ENCODE peak calls at places on chromosomes 3 and 15, in five cellular contexts. R is activated B cell treated with CpG ODN at 0.5 μM for 24 hours, N is lower lobe of right lung, W is uterus, C is dorsolateral prefrontal cortex. O is an unnamed sample.

GRCh38 chr15:75928680-75929608 is 25.3 kb downstream of the FBXO22 start:
- DNase-seq in R (no peak), N (no peak), W (no peak), C (no peak), O (no peak)

GRCh38 chr3:123522666-123523412 is 62.0 kb downstream of the HACD2 start:
- DNase-seq in R (no peak), N (no peak), W (no peak), C (no peak), O (no peak)

GRCh38 chr3:179589143-179589542 is 15.3 kb downstream of the MRPL47 start:
- DNase-seq in R (no peak), N (no peak), W (no peak), C (no peak), O (no peak)

GRCh38 chr15:48962662-48963523 is 826 bp downstream of the SHC4 start:
- DNase-seq in R (no peak), N (no peak), W (no peak), C (no peak), O (no peak)

GRCh38 chr3:61985020-61985419 is 388.3 kb downstream of the FEZF2 start:
- DNase-seq in R (no peak), N (no peak), W (no peak), C (no peak), O (no peak)

GRCh38 chr3:39216176-39216790 is 23.9 kb upstream of the XIRP1 start:
- DNase-seq in R (no peak), N (no peak), W (no peak), C (no peak), O (no peak)

GRCh38 chr3:146152841-146153240 is 8.1 kb downstream of the PLOD2 start:
- DNase-seq in R (no peak), N (no peak), W (no peak), C (no peak), O (no peak)

GRCh38 chr3:27685474-27685873 is 36.6 kb downstream of the EOMES start:
- DNase-seq in R (no peak), N (no peak), W (no peak), C (no peak), O (no peak)

GRCh38 chr3:178558637-178559036 is 22.4 kb downstream of the KCNMB2 start:
- DNase-seq in R (no peak), N (no peak), W (no peak), C (no peak), O (no peak)

GRCh38 chr3:188404124-188404523 is 250.2 kb downstream of the LPP start:
- DNase-seq in R (no peak), N (no peak), W (no peak), C (no peak), O (no peak)

GRCh38 chr15:38660726-38661125 is 96.1 kb upstream of the RASGRP1 start:
- DNase-seq in R (no peak), N (no peak), W (no peak), C (no peak), O (no peak)

GRCh38 chr3:24315342-24315741 is 179.3 kb downstream of the THRB start:
- DNase-seq in R (no peak), N (no peak), W (no peak), C (no peak), O (no peak)

GRCh38 chr15:33561407-33561806 is 250.6 kb downstream of the RYR3 start:
- DNase-seq in R (no peak), N (no peak), W (no peak), C (no peak), O (no peak)

GRCh38 chr3:16587047-16587702 is 18.0 kb downstream of the DAZL start:
- DNase-seq in R (no peak), N (no peak), W (no peak), C (no peak), O (no peak)

DNA sequence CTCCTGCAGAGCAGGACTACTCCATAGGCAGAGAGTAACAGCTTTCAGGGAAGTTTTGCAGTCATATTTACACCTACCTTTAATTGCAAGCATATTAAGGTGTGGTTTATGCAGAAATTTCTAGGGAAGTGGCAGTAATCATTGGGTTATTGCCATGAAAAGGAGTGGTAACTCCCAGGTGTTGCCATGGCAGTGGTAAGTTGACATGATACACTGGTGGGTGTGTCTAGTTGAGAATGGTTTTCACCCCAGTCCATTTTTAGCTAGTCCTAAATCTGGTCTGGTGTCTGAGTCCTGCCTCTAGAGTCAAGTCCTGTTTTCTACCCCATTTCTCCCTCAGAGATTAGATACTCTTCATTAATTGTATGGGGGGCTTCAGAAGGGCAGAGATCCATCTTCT is 128.4 kb upstream of the GMNC start:
- DNase-seq in R (no peak), N (no peak), W (no peak), C (no peak), O (no peak)
- TF ChIP-seq CTCF in R (no peak), N (no peak), W (no peak), C (no peak), O (no peak)

GRCh38 chr3:101253429-101253828 is 66.9 kb downstream of the IMPG2 start:
- DNase-seq in R (no peak), N (no peak), W (no peak), C (no peak), O (no peak)
- TF ChIP-seq CTCF in R (no peak), N (no peak), W (no peak), C (no peak), O (no peak)

DNA sequence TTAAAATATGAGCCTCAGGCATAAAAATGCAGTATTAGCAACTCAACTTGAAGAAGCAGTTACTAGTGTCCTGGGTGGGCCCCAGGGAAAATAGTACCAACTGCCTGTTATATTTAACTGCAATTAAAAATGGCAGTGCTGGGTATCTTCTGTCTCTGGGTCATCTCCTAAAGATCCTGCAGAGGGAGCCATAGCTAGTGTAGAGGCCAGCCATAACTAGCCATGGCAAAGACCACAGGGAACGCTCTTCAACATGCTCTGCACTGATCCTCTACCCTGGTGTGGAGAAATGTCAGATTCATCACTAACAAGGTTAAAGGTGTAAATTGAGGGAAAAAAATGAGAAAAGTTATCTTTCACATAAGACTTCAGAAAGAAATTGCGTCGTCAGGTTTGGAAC is 181.3 kb downstream of the SNRPN start:
- DNase-seq in R (no peak), N (no peak), W (no peak), C (no peak), O (no peak)
- TF ChIP-seq CTCF in R (no peak), N (no peak), W (no peak), C (no peak), O (peak)

DNA sequence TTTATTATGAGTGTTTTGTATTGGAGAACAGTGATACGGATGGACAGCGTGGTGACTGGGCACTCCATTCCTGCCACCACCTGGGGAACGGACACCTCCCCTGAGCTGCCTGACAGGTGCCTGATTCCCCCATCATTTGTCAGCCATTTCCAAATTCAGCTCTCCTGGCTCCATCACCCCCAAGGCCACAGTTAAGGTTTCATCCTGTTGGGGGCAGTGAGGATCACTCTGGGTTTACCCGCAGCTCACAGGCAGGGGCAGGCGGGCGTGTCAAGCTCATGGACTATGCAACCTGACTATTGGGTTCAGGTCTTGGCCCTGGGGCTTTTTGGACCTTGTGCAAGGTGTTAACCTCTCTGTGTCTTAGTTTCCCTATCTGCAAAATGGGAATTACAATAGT is 76.3 kb downstream of the RAB11A start:
- DNase-seq in R (no peak), N (no peak), W (no peak), C (no peak), O (no peak)
- TF ChIP-seq CTCF in R (no peak), N (no peak), W (no peak), C (no peak), O (no peak)

GRCh38 chr3:58776231-58776630 is 109.7 kb upstream of the FAM3D start:
- DNase-seq in R (no peak), N (no peak), W (no peak), C (no peak), O (no peak)
- TF ChIP-seq CTCF in R (no peak), N (no peak), W (no peak), C (no peak), O (peak)

DNA sequence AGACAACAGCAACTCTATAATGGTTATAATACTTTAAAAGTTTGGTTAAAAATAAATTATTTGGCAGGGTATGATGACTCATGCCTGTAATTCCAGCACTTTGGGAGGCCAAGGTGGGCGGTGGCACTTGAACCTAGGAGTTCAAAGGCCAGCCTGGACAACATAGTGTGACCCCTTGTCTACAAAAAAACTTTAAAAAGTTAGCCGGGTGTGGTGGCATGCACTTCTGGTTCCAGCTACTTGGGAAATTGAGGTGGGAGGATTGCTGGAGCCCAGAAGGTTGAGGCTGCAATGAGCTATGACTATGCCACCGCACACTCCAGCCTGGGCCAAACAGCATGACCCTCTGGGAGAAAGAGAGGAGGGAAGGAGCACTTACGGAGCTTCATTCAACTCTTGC is 7.7 kb upstream of the TRPC1 start:
- DNase-seq in R (no peak), N (no peak), W (no peak), C (no peak), O (no peak)
- TF ChIP-seq CTCF in R (no peak), N (no peak), W (no peak), C (no peak), O (no peak)

GRCh38 chr3:194224937-194225422 is 89.0 kb downstream of the HES1 start:
- DNase-seq in R (no peak), N (no peak), W (no peak), C (no peak), O (no peak)

GRCh38 chr3:194224536-194224935 is 88.6 kb downstream of the HES1 start:
- DNase-seq in R (no peak), N (no peak), W (no peak), C (no peak), O (no peak)

GRCh38 chr3:194220776-194221735 is 85.1 kb downstream of the HES1 start:
- DNase-seq in R (no peak), N (no peak), W (no peak), C (no peak), O (no peak)

GRCh38 chr3:194223951-194224350 is 88.0 kb downstream of the HES1 start:
- DNase-seq in R (no peak), N (no peak), W (no peak), C (no peak), O (no peak)

DNA sequence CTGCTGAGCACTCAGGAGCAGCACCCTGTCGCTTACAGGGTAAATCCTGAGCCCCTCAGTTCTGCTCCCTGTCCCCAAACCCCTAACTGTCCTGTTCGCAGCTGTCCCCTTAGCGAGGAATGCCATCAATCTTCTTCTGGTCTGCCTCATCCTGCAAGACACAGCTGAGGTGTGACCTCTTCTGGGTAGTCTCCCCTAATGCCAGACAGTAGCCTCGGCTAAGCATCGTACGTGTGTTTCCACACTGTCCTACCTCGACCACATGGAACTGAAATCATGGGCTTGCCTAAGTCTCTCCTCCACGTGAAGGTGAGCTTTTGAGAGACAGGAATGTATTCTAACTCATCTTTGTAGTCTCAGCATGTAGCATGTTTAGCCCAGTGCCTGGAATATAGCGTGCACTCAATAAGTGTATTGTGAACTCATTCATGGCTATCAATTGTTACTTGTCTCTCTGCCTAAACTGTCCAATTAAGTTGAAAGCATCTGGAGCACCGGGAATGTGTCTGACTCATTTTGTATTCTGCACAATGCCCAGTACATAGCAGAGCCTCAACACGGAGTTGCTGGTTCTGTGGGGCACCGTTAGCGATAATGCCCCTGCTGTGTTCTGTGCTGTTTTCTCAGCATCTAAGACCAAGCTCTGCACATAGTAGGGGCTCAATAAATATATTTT is 90.2 kb downstream of the HES1 start:
- DNase-seq in R (no peak), N (no peak), W (no peak), C (no peak), O (no peak)
- TF ChIP-seq CTCF in R (no peak), N (no peak), W (no peak), C (no peak), O (no peak)

GRCh38 chr15:35206060-35206675 is 121.1 kb upstream of the NANOGP8 start:
- DNase-seq in R (no peak), N (no peak), W (no peak), C (no peak), O (no peak)
- TF ChIP-seq CTCF in R (no peak), N (peak), W (no peak), C (no peak), O (peak)

DNA sequence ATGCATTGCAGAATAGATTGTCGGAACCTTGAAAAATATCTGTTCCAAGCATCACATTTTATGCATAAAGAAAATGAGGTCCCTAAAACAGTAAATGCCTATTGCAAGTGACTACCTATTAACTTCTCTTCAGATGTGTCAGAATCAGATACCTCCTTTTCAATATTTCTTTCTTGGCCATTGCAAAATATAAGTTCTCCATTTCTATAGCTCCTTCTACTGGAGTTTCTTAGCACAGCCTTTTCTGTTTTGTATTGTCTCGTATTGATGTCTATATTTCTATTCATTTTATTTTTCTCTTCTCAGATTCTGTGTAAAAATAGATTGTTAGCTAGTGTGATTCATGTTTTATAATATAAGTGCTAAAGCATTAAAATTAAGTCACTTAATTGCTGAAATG is 63.4 kb downstream of the PPARG start:
- DNase-seq in R (no peak), N (no peak), W (no peak), C (no peak), O (no peak)
- TF ChIP-seq CTCF in R (no peak), N (no peak), W (no peak), C (no peak), O (no peak)